ENCODE peak calls at places on chromosome 13, in five cellular contexts. M is H1, N is HepG2, G is GM12878, R is K562. Q is an unnamed sample.

GRCh38 chr13:98677398-98677797 is 75.1 kb downstream of the SLC15A1 start:
- DNase-seq in M (no peak), G (no peak), R (no peak), N (no peak), Q (no peak)

GRCh38 chr13:111623170-111623569 is 302.7 kb downstream of the TEX29 start:
- DNase-seq in R (no peak), N (no peak), M (no peak), G (no peak), Q (no peak)

GRCh38 chr13:106471957-106472543 is 63.4 kb downstream of the EFNB2 start:
- DNase-seq in M (peak), R (peak), N (peak), G (no peak), Q (peak)

GRCh38 chr13:26721251-26721939 is 39.2 kb downstream of the GPR12 start:
- DNase-seq in M (no peak), R (no peak), N (no peak), G (no peak), Q (peak)

GRCh38 chr13:109323338-109323737 is 463.0 kb downstream of the IRS2 start:
- DNase-seq in M (no peak), R (no peak), G (no peak), N (no peak), Q (no peak)

GRCh38 chr13:40485611-40486517 is 180.6 kb downstream of the FOXO1 start:
- DNase-seq in R (no peak), N (no peak), M (no peak), G (no peak), Q (no peak)

GRCh38 chr13:24269803-24270202 is 39.6 kb upstream of the C1QTNF9 start:
- DNase-seq in M (no peak), R (no peak), N (no peak), G (no peak), Q (no peak)

GRCh38 chr13:98890186-98890585 is 87.7 kb downstream of the DOCK9 start:
- DNase-seq in M (no peak), N (no peak), R (no peak), G (no peak), Q (no peak)

GRCh38 chr13:93290503-93290902 is 63.9 kb downstream of the GPC6 start:
- DNase-seq in M (no peak), R (no peak), G (no peak), N (no peak), Q (no peak)

DNA sequence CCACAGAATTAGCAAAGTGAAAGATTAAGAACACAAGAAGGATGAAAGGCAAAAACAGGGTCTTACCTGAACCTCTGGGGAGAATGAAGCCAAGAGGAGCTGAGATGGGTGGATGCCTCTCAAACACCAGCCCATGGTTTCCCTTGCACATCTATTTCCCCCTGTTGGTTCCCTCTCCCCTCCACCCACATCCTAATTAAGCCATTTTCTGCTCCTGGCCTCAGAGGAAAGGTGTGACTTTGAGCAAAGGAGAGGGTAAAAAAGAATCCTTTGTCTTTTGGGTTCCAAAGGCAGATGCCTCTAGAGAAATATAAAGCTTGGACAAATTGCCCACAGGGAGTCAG is 214.9 kb downstream of the RAP2A start:
- DNase-seq in R (no peak), M (no peak), G (no peak), N (no peak), Q (no peak)
- H3K4me2 ChIP-seq in R (no peak), M (no peak), G (no peak), N (no peak), Q (no peak)

GRCh38 chr13:44471686-44472085 is 98.1 kb downstream of the SERP2 start:
- DNase-seq in G (no peak), N (no peak), R (no peak), M (no peak), Q (peak)
- TF ChIP-seq HDAC2 in G (no peak), N (no peak), R (no peak), M (no peak), Q (no peak)

GRCh38 chr13:39035204-39035603 is 2.7 kb downstream of the PROSER1 start:
- DNase-seq in N (no peak), M (no peak), G (no peak), R (no peak), Q (no peak)

GRCh38 chr13:39035799-39036198 is 2.1 kb downstream of the PROSER1 start:
- DNase-seq in N (no peak), M (no peak), G (no peak), R (no peak), Q (no peak)

GRCh38 chr13:39032150-39032549 is 5.7 kb downstream of the PROSER1 start:
- DNase-seq in N (no peak), R (no peak), G (no peak), M (no peak), Q (no peak)

GRCh38 chr13:39036212-39036611 is 1.7 kb downstream of the PROSER1 start:
- DNase-seq in R (no peak), M (no peak), G (no peak), N (peak), Q (no peak)

DNA sequence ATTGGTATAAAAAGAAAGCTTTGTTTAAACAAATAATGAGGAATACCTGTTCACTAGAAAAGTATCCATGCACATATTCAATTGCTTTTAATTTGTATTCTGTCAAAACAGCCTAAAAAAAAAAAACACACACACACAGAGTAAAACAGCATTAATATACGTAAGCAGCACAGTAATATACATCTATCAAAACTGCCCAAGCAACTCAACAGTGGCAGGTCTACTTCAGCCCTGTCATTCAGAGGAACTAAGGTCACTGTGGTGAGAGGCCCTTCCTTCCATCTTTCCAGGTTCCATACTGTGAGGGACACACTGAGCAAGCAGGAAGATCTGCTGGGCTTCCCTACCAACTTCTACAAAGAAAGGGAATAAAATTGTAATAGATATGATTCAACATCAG is 3.8 kb downstream of the PROSER1 start:
- DNase-seq in N (no peak), R (no peak), G (no peak), M (no peak), Q (no peak)
- H3K4me2 ChIP-seq in N (peak), R (no peak), G (peak), M (peak), Q (no peak)

GRCh38 chr13:44744880-44745633 is 168.9 kb upstream of the TSC22D1 start:
- DNase-seq in R (no peak), G (no peak), M (no peak), N (no peak), Q (no peak)
- TF ChIP-seq HDAC2 in R (no peak), G (no peak), M (no peak), N (no peak), Q (no peak)

GRCh38 chr13:50726164-50726563 is 117.3 kb downstream of the DLEU7 start:
- DNase-seq in M (no peak), N (no peak), R (no peak), G (no peak), Q (no peak)
- H3K4me2 ChIP-seq in M (no peak), N (no peak), R (no peak), G (no peak), Q (no peak)

DNA sequence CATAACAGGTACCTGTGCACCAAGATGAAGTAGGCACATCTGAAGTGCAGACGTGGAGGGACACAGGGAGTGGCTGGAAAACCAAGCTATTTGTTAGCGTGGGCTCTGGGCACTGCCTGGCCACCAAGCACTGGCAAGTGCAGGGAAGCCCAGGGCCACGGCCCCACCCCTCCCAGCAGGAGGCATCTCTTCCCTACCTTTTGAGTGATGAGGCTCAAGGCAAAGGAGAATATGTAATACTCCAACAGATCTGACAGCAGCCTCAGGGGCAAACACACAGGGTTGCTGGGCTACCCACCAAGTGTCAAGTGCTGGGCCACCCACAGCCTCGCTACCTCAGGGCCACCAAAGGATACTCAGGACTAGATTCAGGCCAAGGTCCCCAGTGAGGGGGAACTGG is 11.6 kb downstream of the TUBA3C start:
- DNase-seq in N (no peak), R (no peak), M (no peak), G (no peak), Q (no peak)
- TF ChIP-seq HDAC2 in N (no peak), R (no peak), M (no peak), G (no peak), Q (no peak)

GRCh38 chr13:73870970-73871935 is 263.0 kb downstream of the KLF12 start:
- DNase-seq in R (no peak), N (no peak), G (no peak), M (no peak), Q (no peak)
- H3K4me2 ChIP-seq in R (no peak), N (no peak), G (no peak), M (peak), Q (no peak)

DNA sequence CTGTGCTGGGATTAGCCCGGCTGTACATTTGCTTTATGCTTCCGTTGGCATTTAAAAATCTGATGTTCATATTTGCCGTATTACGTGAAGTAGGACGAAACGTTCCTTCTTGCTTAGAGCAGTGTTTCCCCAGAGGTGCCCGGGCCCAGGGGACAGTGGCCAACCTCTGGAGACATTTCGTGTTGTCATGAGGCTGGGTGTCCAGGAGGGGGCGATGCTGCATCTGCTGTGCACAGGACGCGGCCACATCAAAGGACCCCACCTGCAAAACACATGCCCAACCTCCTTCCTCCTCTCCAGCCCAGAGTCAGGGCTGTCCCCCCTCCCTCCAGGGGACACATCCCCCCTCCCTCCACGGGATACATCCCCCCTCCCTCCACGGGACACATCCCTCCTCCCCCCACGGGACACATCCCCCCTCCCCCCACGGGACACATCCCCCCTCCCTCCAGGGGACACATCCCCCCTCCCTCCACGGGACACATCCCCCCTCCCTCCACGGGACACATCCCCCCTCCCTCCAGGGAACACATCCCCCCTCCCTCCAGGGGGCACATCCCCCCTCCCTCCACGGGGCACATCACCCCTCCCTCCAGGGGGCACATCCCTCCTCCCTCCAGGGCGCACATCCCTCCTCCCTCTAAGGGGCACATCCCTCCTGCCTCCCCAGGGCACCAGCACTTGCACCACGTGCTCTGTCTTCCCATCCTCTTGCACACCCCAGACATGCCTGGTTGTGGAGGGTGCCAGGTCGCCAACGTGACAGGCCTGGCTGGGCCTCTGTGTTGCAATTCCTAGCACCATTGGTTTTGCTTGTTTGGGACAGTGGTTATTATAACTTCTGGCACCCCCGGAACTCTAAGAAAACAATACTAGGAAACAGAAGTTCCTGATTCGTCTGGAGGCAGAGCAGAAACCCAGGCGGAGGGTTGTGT is 46.7 kb downstream of the GAS6 start:
- DNase-seq in M (no peak), G (no peak), N (peak), R (peak), Q (peak)
- TF ChIP-seq HDAC2 in M (no peak), G (no peak), N (no peak), R (no peak), Q (no peak)

DNA sequence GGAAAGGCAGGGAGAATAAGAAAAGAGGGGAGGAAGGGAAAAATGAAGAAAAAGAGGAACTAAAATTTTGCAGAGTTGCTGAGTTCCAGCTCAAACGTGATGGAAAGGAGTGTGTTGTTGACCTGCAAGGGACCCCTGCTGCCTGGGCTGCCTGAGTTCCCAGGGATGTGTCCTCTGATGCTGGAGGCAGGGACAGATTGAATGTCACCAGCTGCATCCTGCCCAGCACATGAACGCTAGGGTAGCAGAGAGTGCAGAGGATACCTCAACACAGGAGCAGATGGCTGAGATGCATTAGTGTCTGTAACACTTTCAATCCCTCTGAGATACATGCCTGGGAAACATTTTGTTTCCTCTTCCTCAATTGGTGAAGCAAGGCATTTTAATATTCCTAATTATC is 106.4 kb upstream of the UBL3 start:
- DNase-seq in R (no peak), G (no peak), M (no peak), N (no peak), Q (no peak)
- H3K4me2 ChIP-seq in R (no peak), G (no peak), M (no peak), N (no peak), Q (no peak)